ENCODE peak calls at places on chromosomes 12 and 14, in five cellular contexts. S is AG04449, L is GM13977, H is adrenal gland, P is type B pancreatic cell. X is an unnamed sample.

GRCh38 chr12:90979936-90980335 is 24.8 kb downstream of the EPYC start:
- DNase-seq in S (no peak), L (no peak), H (no peak), P (no peak), X (no peak)

GRCh38 chr12:104480826-104481457 is 24.2 kb downstream of the CHST11 start:
- DNase-seq in S (no peak), L (no peak), H (peak; percentile 42), P (no peak), X (no peak)

GRCh38 chr12:113287146-113287898 is 47.6 kb downstream of the SLC8B1 start:
- DNase-seq in S (no peak), L (no peak), H (no peak), P (no peak), X (no peak)

GRCh38 chr14:64879635-64880381 is at the start of gene SPTB:
- DNase-seq in S (no peak), L (peak; percentile 74), H (peak; percentile 11), P (peak; percentile 69), X (no peak)

GRCh38 chr14:74526854-74527585 is 33.5 kb downstream of the ISCA2 start:
- DNase-seq in S (no peak), L (no peak), H (no peak), P (no peak), X (no peak)

GRCh38 chr12:121388421-121388981 is 11.4 kb upstream of the RNF34 start:
- DNase-seq in S (peak; percentile 42), L (no peak), H (no peak), P (no peak), X (no peak)

GRCh38 chr12:76029982-76030377 is 1.6 kb downstream of the PHLDA1 start:
- DNase-seq in S (no peak), L (peak; percentile 36), H (peak; percentile 34), P (no peak), X (no peak)

GRCh38 chr14:76546426-76547221 is 170.7 kb downstream of the ESRRB start:
- DNase-seq in S (no peak), L (peak; percentile 54), H (no peak), P (no peak), X (no peak)

GRCh38 chr12:5827591-5827990 is 117.5 kb downstream of the ANO2 start:
- DNase-seq in S (no peak), L (no peak), H (no peak), P (no peak), X (no peak)

GRCh38 chr12:62205348-62205747 is 54.9 kb upstream of the USP15 start:
- DNase-seq in S (no peak), L (no peak), H (no peak), P (no peak), X (no peak)

GRCh38 chr12:66916189-66916588 is 237.3 kb upstream of the GRIP1 start:
- DNase-seq in S (no peak), L (no peak), H (no peak), P (no peak), X (no peak)

GRCh38 chr12:71867131-71867530 is 27.6 kb downstream of the TBC1D15 start:
- DNase-seq in S (no peak), L (no peak), H (no peak), P (no peak), X (no peak)

GRCh38 chr14:76958975-76959710 is 69.4 kb downstream of the IRF2BPL start:
- DNase-seq in S (no peak), L (peak; percentile 63), H (no peak), P (no peak), X (no peak)

GRCh38 chr12:3962661-3963483 is 89.7 kb upstream of the PARP11 start:
- DNase-seq in S (no peak), L (no peak), H (no peak), P (no peak), X (no peak)

GRCh38 chr12:58580095-58580494 is 340.2 kb downstream of the LRIG3 start:
- DNase-seq in S (no peak), L (no peak), H (no peak), P (no peak), X (no peak)

GRCh38 chr12:50105913-50106450 is 2.2 kb downstream of the GPD1 start:
- DNase-seq in S (no peak), L (no peak), H (no peak), P (no peak), X (no peak)

GRCh38 chr12:131028587-131029338 is 75.1 kb downstream of the ADGRD1 start:
- DNase-seq in S (no peak), L (no peak), H (no peak), P (no peak), X (no peak)

GRCh38 chr12:100688451-100688864 is 106.1 kb upstream of the ANO4 start:
- DNase-seq in S (no peak), L (no peak), H (no peak), P (no peak), X (no peak)

GRCh38 chr14:38297681-38298080 is 41.8 kb upstream of the CLEC14A start:
- DNase-seq in S (peak; percentile 7), L (no peak), H (no peak), P (no peak), X (no peak)

DNA sequence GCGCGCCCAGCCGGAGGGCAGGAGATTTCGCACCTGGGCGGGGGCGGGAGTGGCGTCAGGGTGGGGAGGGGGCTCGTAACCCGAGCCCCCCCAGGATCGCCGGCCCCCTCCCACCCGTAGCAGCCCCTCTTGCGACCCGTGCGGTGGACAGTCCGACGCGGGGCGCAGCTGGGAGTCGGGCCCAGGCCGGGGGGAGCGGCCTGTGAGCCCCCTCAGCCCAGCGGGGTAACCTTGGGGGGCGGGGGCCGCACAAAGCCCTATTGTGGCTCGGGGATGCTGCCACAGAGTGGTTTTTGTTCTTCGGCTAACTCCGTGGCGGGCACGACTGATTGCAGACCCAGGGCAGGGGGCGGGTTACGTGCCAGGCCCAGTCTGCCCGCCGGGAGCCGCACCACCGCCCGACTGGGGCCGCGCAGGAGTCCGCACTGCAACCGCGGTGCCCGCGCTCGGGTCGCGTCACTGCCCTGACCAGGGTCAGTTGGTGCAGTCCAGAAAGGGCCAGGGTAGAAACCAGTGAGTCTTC is 4.2 kb upstream of the AAAS start:
- DNase-seq in S (no peak), L (peak; percentile 59), H (peak; percentile 71), P (no peak), X (no peak)
- TF ChIP-seq CTCF in S (no peak), L (no peak), H (no peak), P (no peak), X (no peak)

GRCh38 chr12:124327362-124328043 is 32.6 kb downstream of the RFLNA start:
- DNase-seq in S (no peak), L (no peak), H (no peak), P (no peak), X (no peak)

GRCh38 chr12:124328116-124328515 is 33.2 kb downstream of the RFLNA start:
- DNase-seq in S (no peak), L (no peak), H (no peak), P (no peak), X (no peak)

GRCh38 chr12:124324803-124325705 is 30.2 kb downstream of the RFLNA start:
- DNase-seq in S (no peak), L (no peak), H (peak; percentile 46), P (no peak), X (no peak)

GRCh38 chr12:124326899-124327298 is 32.0 kb downstream of the RFLNA start:
- DNase-seq in S (no peak), L (no peak), H (no peak), P (no peak), X (no peak)

GRCh38 chr12:124326104-124326503 is 31.2 kb downstream of the RFLNA start:
- DNase-seq in S (no peak), L (no peak), H (no peak), P (no peak), X (no peak)
- TF ChIP-seq CTCF in S (no peak), L (no peak), H (no peak), P (peak; percentile 37), X (no peak)

GRCh38 chr12:57239587-57240068 is 10.1 kb downstream of the SHMT2 start:
- DNase-seq in S (no peak), L (no peak), H (no peak), P (no peak), X (no peak)

GRCh38 chr12:57240926-57241555 is 9.9 kb downstream of the STAC3 start:
- DNase-seq in S (no peak), L (no peak), H (no peak), P (no peak), X (no peak)

GRCh38 chr12:57238854-57239554 is 9.5 kb downstream of the SHMT2 start:
- DNase-seq in S (no peak), L (peak; percentile 96), H (peak; percentile 82), P (peak; percentile 94), X (no peak)

GRCh38 chr12:57241556-57242310 is 9.3 kb downstream of the STAC3 start:
- DNase-seq in S (no peak), L (no peak), H (no peak), P (no peak), X (no peak)

GRCh38 chr12:57240069-57240921 is 10.7 kb downstream of the STAC3 start:
- DNase-seq in S (no peak), L (peak; percentile 66), H (no peak), P (no peak), X (no peak)
- TF ChIP-seq CTCF in S (no peak), L (no peak), H (no peak), P (no peak), X (no peak)

GRCh38 chr12:22672951-22673350 is 48.0 kb downstream of the ETNK1 start:
- DNase-seq in S (peak; percentile 52), L (no peak), H (no peak), P (no peak), X (no peak)

GRCh38 chr12:22668441-22668840 is 43.5 kb downstream of the ETNK1 start:
- DNase-seq in S (no peak), L (no peak), H (no peak), P (no peak), X (no peak)

GRCh38 chr12:22665476-22665875 is 40.5 kb downstream of the ETNK1 start:
- DNase-seq in S (no peak), L (no peak), H (no peak), P (no peak), X (no peak)

GRCh38 chr12:22667122-22667521 is 42.2 kb downstream of the ETNK1 start:
- DNase-seq in S (no peak), L (no peak), H (no peak), P (no peak), X (no peak)

DNA sequence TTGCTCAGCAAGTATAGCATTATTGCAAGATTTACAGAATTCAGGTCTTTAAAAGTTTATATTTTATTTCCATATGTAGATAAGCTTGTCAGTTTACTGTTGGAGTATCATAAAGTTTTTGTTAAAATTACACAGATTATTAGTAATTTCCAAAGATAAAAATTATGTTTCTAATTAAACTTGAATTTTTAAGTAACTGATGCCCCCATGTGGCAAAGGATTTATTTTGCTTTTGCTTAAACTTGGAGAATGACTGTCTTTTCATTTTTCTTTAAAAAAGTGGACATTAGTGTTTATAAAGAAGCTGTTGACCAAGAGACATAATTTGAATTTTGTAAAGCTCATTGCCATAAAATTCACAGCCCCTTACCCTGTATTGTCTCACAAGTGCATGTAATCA is 45.8 kb downstream of the ETNK1 start:
- DNase-seq in S (no peak), L (no peak), H (no peak), P (no peak), X (no peak)
- TF ChIP-seq CTCF in S (no peak), L (peak; percentile 27), H (no peak), P (peak; percentile 50), X (peak; percentile 23)

DNA sequence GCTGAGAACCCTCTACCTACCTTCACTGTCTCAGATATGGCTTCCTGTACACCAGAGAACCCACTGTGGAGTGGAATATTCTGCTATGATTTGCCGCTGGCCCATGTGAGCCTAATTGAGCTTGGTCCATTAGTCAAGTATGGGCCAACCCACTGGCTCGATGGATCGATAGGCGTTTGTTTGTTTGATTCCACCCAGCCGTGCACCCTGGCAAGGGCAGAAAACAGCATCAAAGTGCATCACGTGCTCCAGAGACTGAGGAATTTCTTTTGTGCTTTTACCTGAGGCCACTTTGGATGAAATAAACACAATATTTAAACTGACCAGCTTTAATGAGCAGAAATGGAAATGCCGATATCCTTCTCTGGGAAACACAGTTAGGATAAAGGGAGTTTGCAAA is 426.4 kb downstream of the AACS start:
- DNase-seq in S (no peak), L (no peak), H (no peak), P (no peak), X (no peak)
- TF ChIP-seq CTCF in S (no peak), L (no peak), H (no peak), P (no peak), X (no peak)